ENCODE peak calls at places on chromosomes 4 and X, in five cellular contexts. One of them, this sample, is unnamed.

GRCh38 chrX:45699158-45699557 is 498.5 kb upstream of the DIPK2B start:
- DNase-seq in Peyer's patch: no peak
- DNase-seq in foreskin fibroblast: peak; percentile 54
- DNase-seq in mesothelial cell of epicardium: no peak
- DNase-seq in HFF-Myc: no peak
- DNase-seq in this sample: peak; percentile 94

GRCh38 chr4:145843148-145843547 is 95.5 kb downstream of the ZNF827 start:
- DNase-seq in HFF-Myc: no peak
- DNase-seq in mesothelial cell of epicardium: no peak
- DNase-seq in Peyer's patch: no peak
- DNase-seq in foreskin fibroblast: peak; percentile 69
- DNase-seq in this sample: peak; percentile 82

GRCh38 chrX:47643926-47644325 is 6.4 kb downstream of the ELK1 start:
- DNase-seq in Peyer's patch: no peak
- DNase-seq in foreskin fibroblast: peak; percentile 14
- DNase-seq in mesothelial cell of epicardium: no peak
- DNase-seq in HFF-Myc: no peak
- DNase-seq in this sample: peak; percentile 47

GRCh38 chrX:15202458-15203177 is 67.3 kb downstream of the ASB9 start:
- DNase-seq in Peyer's patch: no peak
- DNase-seq in HFF-Myc: peak; percentile 5
- DNase-seq in foreskin fibroblast: no peak
- DNase-seq in mesothelial cell of epicardium: no peak
- DNase-seq in this sample: peak; percentile 58

GRCh38 chr4:123922847-123923246 is 526.3 kb downstream of the SPRY1 start:
- DNase-seq in Peyer's patch: no peak
- DNase-seq in mesothelial cell of epicardium: no peak
- DNase-seq in HFF-Myc: no peak
- DNase-seq in foreskin fibroblast: no peak
- DNase-seq in this sample: peak; percentile 22

GRCh38 chr4:123977623-123978022 is 581.0 kb downstream of the SPRY1 start:
- DNase-seq in foreskin fibroblast: no peak
- DNase-seq in mesothelial cell of epicardium: no peak
- DNase-seq in Peyer's patch: no peak
- DNase-seq in HFF-Myc: no peak
- DNase-seq in this sample: peak; percentile 50

GRCh38 chrX:19747672-19748610 is 139.5 kb downstream of the SH3KBP1 start:
- DNase-seq in mesothelial cell of epicardium: no peak
- DNase-seq in foreskin fibroblast: no peak
- DNase-seq in Peyer's patch: peak; percentile 76
- DNase-seq in HFF-Myc: no peak
- DNase-seq in this sample: no peak

GRCh38 chr4:142353149-142353738 is 492.9 kb downstream of the INPP4B start:
- DNase-seq in HFF-Myc: peak; percentile 43
- DNase-seq in Peyer's patch: no peak
- DNase-seq in mesothelial cell of epicardium: no peak
- DNase-seq in foreskin fibroblast: peak; percentile 68
- DNase-seq in this sample: peak; percentile 83

GRCh38 chr4:141020801-141021261 is 112.4 kb downstream of the RNF150 start:
- DNase-seq in foreskin fibroblast: no peak
- DNase-seq in Peyer's patch: no peak
- DNase-seq in HFF-Myc: no peak
- DNase-seq in mesothelial cell of epicardium: no peak
- DNase-seq in this sample: peak; percentile 50

GRCh38 chrX:9859711-9860555 is 73.7 kb downstream of the SHROOM2 start:
- DNase-seq in HFF-Myc: peak; percentile 26
- DNase-seq in Peyer's patch: no peak
- DNase-seq in foreskin fibroblast: peak; percentile 14
- DNase-seq in mesothelial cell of epicardium: no peak
- DNase-seq in this sample: peak; percentile 44

GRCh38 chr4:153113061-153113837 is 91.0 kb upstream of the TRIM2 start:
- DNase-seq in HFF-Myc: no peak
- DNase-seq in foreskin fibroblast: no peak
- DNase-seq in Peyer's patch: no peak
- DNase-seq in mesothelial cell of epicardium: no peak
- DNase-seq in this sample: peak; percentile 50

GRCh38 chrX:31260351-31260750 is 188.5 kb upstream of the FTHL17 start:
- DNase-seq in foreskin fibroblast: no peak
- DNase-seq in mesothelial cell of epicardium: no peak
- DNase-seq in HFF-Myc: no peak
- DNase-seq in Peyer's patch: no peak
- DNase-seq in this sample: no peak

GRCh38 chr4:38452009-38452408 is 212.0 kb upstream of the KLF3 start:
- DNase-seq in mesothelial cell of epicardium: no peak
- DNase-seq in Peyer's patch: no peak
- DNase-seq in HFF-Myc: no peak
- DNase-seq in foreskin fibroblast: no peak
- DNase-seq in this sample: no peak

GRCh38 chr4:36255575-36255974 is 11.3 kb upstream of the ARAP2 start:
- DNase-seq in foreskin fibroblast: no peak
- DNase-seq in mesothelial cell of epicardium: no peak
- DNase-seq in Peyer's patch: peak; percentile 73
- DNase-seq in HFF-Myc: no peak
- DNase-seq in this sample: no peak

GRCh38 chr4:143203577-143203976 is 18.9 kb downstream of the USP38 start:
- DNase-seq in mesothelial cell of epicardium: no peak
- DNase-seq in Peyer's patch: no peak
- DNase-seq in foreskin fibroblast: no peak
- DNase-seq in HFF-Myc: no peak
- DNase-seq in this sample: no peak

GRCh38 chr4:184408021-184408710 is 66.2 kb downstream of the IRF2 start:
- DNase-seq in HFF-Myc: peak; percentile 16
- DNase-seq in mesothelial cell of epicardium: no peak
- DNase-seq in foreskin fibroblast: peak; percentile 60
- DNase-seq in Peyer's patch: no peak
- DNase-seq in this sample: peak; percentile 85

GRCh38 chr4:78706302-78706701 is 69.8 kb upstream of the BMP2K start:
- DNase-seq in HFF-Myc: no peak
- DNase-seq in Peyer's patch: no peak
- DNase-seq in mesothelial cell of epicardium: no peak
- DNase-seq in foreskin fibroblast: no peak
- DNase-seq in this sample: no peak

GRCh38 chr4:105145913-105146285 is 777 bp upstream of the TET2 start:
- DNase-seq in foreskin fibroblast: no peak
- DNase-seq in HFF-Myc: no peak
- DNase-seq in Peyer's patch: peak; percentile 38
- DNase-seq in mesothelial cell of epicardium: no peak
- DNase-seq in this sample: no peak

GRCh38 chr4:41199788-41200187 is 14.6 kb downstream of the APBB2 start:
- DNase-seq in foreskin fibroblast: no peak
- DNase-seq in Peyer's patch: no peak
- DNase-seq in HFF-Myc: no peak
- DNase-seq in mesothelial cell of epicardium: no peak
- DNase-seq in this sample: no peak

GRCh38 chr4:39367166-39367565 is 1.0 kb upstream of the RFC1 start:
- DNase-seq in mesothelial cell of epicardium: no peak
- DNase-seq in foreskin fibroblast: no peak
- DNase-seq in Peyer's patch: no peak
- DNase-seq in HFF-Myc: no peak
- DNase-seq in this sample: no peak

GRCh38 chr4:61408861-61409260 is 208.7 kb downstream of the ADGRL3 start:
- DNase-seq in mesothelial cell of epicardium: no peak
- DNase-seq in foreskin fibroblast: no peak
- DNase-seq in Peyer's patch: no peak
- DNase-seq in HFF-Myc: no peak
- DNase-seq in this sample: no peak

GRCh38 chrX:9724711-9725110 is 40.9 kb downstream of the GPR143 start:
- DNase-seq in foreskin fibroblast: peak; percentile 6
- DNase-seq in Peyer's patch: no peak
- DNase-seq in mesothelial cell of epicardium: no peak
- DNase-seq in HFF-Myc: no peak
- DNase-seq in this sample: no peak

GRCh38 chr4:54513231-54513630 is 144.5 kb upstream of the KIT start:
- DNase-seq in foreskin fibroblast: peak; percentile 86
- DNase-seq in mesothelial cell of epicardium: no peak
- DNase-seq in HFF-Myc: peak; percentile 48
- DNase-seq in Peyer's patch: no peak
- DNase-seq in this sample: peak; percentile 97

GRCh38 chrX:110132450-110133114 is 129.7 kb downstream of the TMEM164 start:
- DNase-seq in Peyer's patch: no peak
- DNase-seq in foreskin fibroblast: no peak
- DNase-seq in HFF-Myc: no peak
- DNase-seq in mesothelial cell of epicardium: no peak
- DNase-seq in this sample: no peak

GRCh38 chr4:143819029-143819428 is 86.3 kb downstream of the GYPE start:
- DNase-seq in Peyer's patch: no peak
- DNase-seq in foreskin fibroblast: no peak
- DNase-seq in mesothelial cell of epicardium: no peak
- DNase-seq in HFF-Myc: no peak
- DNase-seq in this sample: no peak

GRCh38 chr4:1496116-1496642 is 89.9 kb upstream of the NKX1-1 start:
- DNase-seq in foreskin fibroblast: no peak
- DNase-seq in HFF-Myc: no peak
- DNase-seq in Peyer's patch: no peak
- DNase-seq in mesothelial cell of epicardium: no peak
- DNase-seq in this sample: no peak

GRCh38 chrX:13167444-13168207 is 123.2 kb upstream of the FAM9C start:
- DNase-seq in HFF-Myc: peak; percentile 21
- DNase-seq in mesothelial cell of epicardium: no peak
- DNase-seq in Peyer's patch: no peak
- DNase-seq in foreskin fibroblast: peak; percentile 48
- DNase-seq in this sample: peak; percentile 64

GRCh38 chr4:32697281-32697814 is 1977.2 kb downstream of the PCDH7 start:
- DNase-seq in HFF-Myc: no peak
- DNase-seq in Peyer's patch: no peak
- DNase-seq in mesothelial cell of epicardium: no peak
- DNase-seq in foreskin fibroblast: no peak
- DNase-seq in this sample: no peak

GRCh38 chrX:94576367-94577004 is 902.5 kb downstream of the FAM133A start:
- DNase-seq in foreskin fibroblast: no peak
- DNase-seq in mesothelial cell of epicardium: no peak
- DNase-seq in HFF-Myc: no peak
- DNase-seq in Peyer's patch: no peak
- DNase-seq in this sample: no peak
- TF ChIP-seq CTCF in foreskin fibroblast: no peak
- TF ChIP-seq CTCF in mesothelial cell of epicardium: peak; percentile 66
- TF ChIP-seq CTCF in HFF-Myc: no peak
- TF ChIP-seq CTCF in Peyer's patch: no peak
- TF ChIP-seq CTCF in this sample: peak; percentile 26

DNA sequence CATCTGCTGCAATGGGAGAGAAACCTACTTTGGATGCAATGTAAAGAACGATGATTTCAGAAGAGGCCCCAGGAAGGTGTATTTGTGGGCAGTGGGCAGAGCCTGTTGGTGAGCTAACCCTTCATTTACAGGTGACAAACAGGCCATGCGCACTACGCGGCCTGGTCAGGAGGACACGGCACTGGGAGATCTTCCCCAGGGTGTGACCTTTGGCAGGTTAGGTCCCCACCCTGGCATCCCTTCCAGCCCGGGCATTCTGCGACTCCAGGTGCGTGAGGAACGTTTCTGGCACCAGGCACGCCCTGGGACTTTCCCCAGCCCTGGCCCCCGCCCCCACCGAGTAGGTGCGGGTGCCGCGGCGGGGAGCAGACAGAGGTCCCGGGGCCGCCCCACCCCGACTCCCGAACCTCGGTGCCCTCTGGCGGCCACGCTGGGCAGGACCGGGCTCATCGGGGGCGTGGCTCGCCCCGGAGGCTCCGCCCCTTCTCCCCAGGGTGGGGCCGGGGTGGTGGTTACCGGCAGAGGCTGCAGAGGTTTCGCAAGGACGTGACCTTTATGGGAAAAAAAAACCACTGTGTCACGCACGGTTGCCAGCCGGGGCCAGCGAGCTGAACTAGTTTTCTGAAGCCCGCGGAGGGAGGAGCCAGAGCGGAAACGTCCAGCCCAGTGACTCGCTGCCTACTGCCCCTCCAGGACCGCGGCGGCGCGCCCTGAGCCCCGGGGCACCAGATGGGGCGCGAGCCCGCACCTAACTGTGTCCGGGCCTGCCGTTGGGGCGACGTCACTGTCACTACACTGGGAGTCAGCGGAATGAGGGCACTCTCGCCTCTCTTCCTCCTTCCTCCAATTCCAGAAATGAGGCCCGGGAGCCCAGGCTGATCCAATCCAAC is 5.0 kb upstream of the NYX start:
- DNase-seq in HFF-Myc: no peak
- DNase-seq in foreskin fibroblast: peak; percentile 88
- DNase-seq in mesothelial cell of epicardium: peak; percentile 68
- DNase-seq in Peyer's patch: peak; percentile 69
- DNase-seq in this sample: peak; percentile 90
- TF ChIP-seq CTCF in HFF-Myc: peak; percentile 50
- TF ChIP-seq CTCF in foreskin fibroblast: peak; percentile 33
- TF ChIP-seq CTCF in mesothelial cell of epicardium: peak; percentile 52
- TF ChIP-seq CTCF in Peyer's patch: peak; percentile 49
- TF ChIP-seq CTCF in this sample: peak; percentile 37

DNA sequence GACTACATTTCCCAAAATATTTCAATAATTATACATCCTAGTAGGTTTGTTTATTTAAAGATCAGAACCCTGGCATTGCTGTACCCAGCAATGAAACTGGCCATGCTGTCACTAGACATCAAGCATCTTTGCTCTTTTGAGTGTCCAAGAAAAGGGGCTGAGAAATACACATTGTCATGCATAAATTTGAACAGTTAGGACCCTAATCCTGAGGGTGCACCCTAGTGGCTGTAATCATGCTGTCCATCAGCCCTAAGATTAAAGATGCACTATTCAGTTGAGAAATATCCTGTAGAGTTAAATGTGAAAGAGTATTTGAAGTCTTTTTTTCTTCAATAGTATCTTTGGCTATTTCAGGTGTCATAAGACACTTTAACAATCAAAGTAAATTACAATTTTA is 108.8 kb downstream of the NFKB1 start:
- DNase-seq in foreskin fibroblast: no peak
- DNase-seq in mesothelial cell of epicardium: no peak
- DNase-seq in HFF-Myc: no peak
- DNase-seq in Peyer's patch: no peak
- DNase-seq in this sample: peak; percentile 24
- TF ChIP-seq CTCF in foreskin fibroblast: peak; percentile 14
- TF ChIP-seq CTCF in mesothelial cell of epicardium: no peak
- TF ChIP-seq CTCF in HFF-Myc: peak; percentile 40
- TF ChIP-seq CTCF in Peyer's patch: no peak
- TF ChIP-seq CTCF in this sample: peak; percentile 47

GRCh38 chrX:155086202-155086840 is 15.0 kb downstream of the BRCC3 start:
- DNase-seq in foreskin fibroblast: no peak
- DNase-seq in mesothelial cell of epicardium: no peak
- DNase-seq in HFF-Myc: no peak
- DNase-seq in Peyer's patch: peak; percentile 33
- DNase-seq in this sample: peak; percentile 48
- TF ChIP-seq CTCF in foreskin fibroblast: peak; percentile 34
- TF ChIP-seq CTCF in mesothelial cell of epicardium: peak; percentile 30
- TF ChIP-seq CTCF in HFF-Myc: peak; percentile 29
- TF ChIP-seq CTCF in Peyer's patch: no peak
- TF ChIP-seq CTCF in this sample: peak; percentile 52